ENCODE peak calls at places on chromosomes 16 and 17, in six cellular contexts. F, K, Z, Y, C and T are unnamed samples. For H3K36me3, the result is how much of the 10 kb centered on the place peaks cover.

GRCh38 chr16:87846705-87847466 is 22.4 kb downstream of the SLC7A5 start:
- DNase-seq in Z (no peak), Y (no peak), K (no peak), C (no peak), F (no peak), T (no peak)

GRCh38 chr16:50520451-50521245 is 27.5 kb upstream of the NKD1 start:
- DNase-seq in C (no peak), Z (no peak), K (no peak), Y (no peak), F (no peak), T (no peak)

GRCh38 chr16:58426095-58426494 is 33.8 kb downstream of the GINS3 start:
- DNase-seq in K (no peak), Z (no peak), F (peak), Y (no peak), C (no peak), T (no peak)

GRCh38 chr17:18101828-18102227 is 6.7 kb upstream of the MYO15A start:
- DNase-seq in F (no peak), Z (no peak), C (no peak), K (no peak), Y (no peak), T (no peak)

GRCh38 chr17:1089915-1090314 is 89.9 kb downstream of the ABR start:
- DNase-seq in Z (no peak), F (no peak), K (no peak), Y (no peak), C (no peak), T (no peak)

GRCh38 chr17:50218771-50219315 is 17.4 kb upstream of the COL1A1 start:
- DNase-seq in Y (peak), K (no peak), C (no peak), F (no peak), Z (no peak), T (no peak)

GRCh38 chr16:49548571-49548970 is 175.0 kb downstream of the C16orf78 start:
- DNase-seq in C (no peak), F (no peak), Y (no peak), Z (no peak), K (no peak), T (no peak)

GRCh38 chr17:17675925-17676534 is 5.2 kb upstream of the RAI1 start:
- DNase-seq in C (no peak), K (no peak), Y (peak), F (no peak), Z (no peak), T (no peak)

GRCh38 chr16:83205896-83206295 is 579.1 kb downstream of the CDH13 start:
- DNase-seq in K (no peak), C (no peak), Z (no peak), Y (no peak), F (no peak), T (no peak)

GRCh38 chr17:17819561-17819995 is 17.2 kb downstream of the SREBF1 start:
- DNase-seq in Z (no peak), C (peak), K (peak), F (peak), Y (no peak), T (no peak)

GRCh38 chr16:88966986-88967799 is 9.8 kb downstream of the CBFA2T3 start:
- DNase-seq in Z (no peak), Y (no peak), C (no peak), K (no peak), F (no peak), T (no peak)

GRCh38 chr16:27470567-27471431 is 68.8 kb downstream of the IL21R start:
- DNase-seq in Y (no peak), K (no peak), Z (no peak), C (peak), F (no peak), T (no peak)

GRCh38 chr16:79598341-79599181 is 2.0 kb downstream of the MAF start:
- DNase-seq in Z (peak), F (no peak), K (peak), C (no peak), Y (no peak), T (peak)

GRCh38 chr17:72392056-72393010 is 271.5 kb downstream of the SOX9 start:
- DNase-seq in C (no peak), Z (no peak), Y (no peak), K (no peak), F (peak), T (no peak)

GRCh38 chr16:88760424-88761142 is 24.4 kb downstream of the PIEZO1 start:
- DNase-seq in C (no peak), Y (no peak), Z (no peak), F (no peak), K (peak), T (no peak)

GRCh38 chr17:46986401-46986800 is 7.3 kb upstream of the RPRML start:
- DNase-seq in Y (no peak), C (no peak), K (no peak), Z (no peak), F (no peak), T (no peak)

GRCh38 chr17:76153202-76153601 is 12.2 kb upstream of the FOXJ1 start:
- DNase-seq in C (no peak), Z (no peak), F (no peak), Y (no peak), K (no peak), T (no peak)

GRCh38 chr17:4006165-4006589 is 41.9 kb upstream of the ATP2A3 start:
- DNase-seq in K (no peak), C (no peak), Z (no peak), F (no peak), Y (no peak), T (no peak)

GRCh38 chr16:81539009-81539820 is 94.6 kb downstream of the CMIP start:
- DNase-seq in C (no peak), F (no peak), Y (no peak), K (peak), Z (no peak), T (no peak)

GRCh38 chr17:42781639-42782401 is 1.4 kb downstream of the WNK4 start:
- DNase-seq in Y (no peak), K (peak), Z (no peak), F (no peak), C (no peak), T (no peak)

GRCh38 chr17:42780816-42781638 is 617 bp downstream of the WNK4 start:
- DNase-seq in F (no peak), Y (no peak), Z (no peak), C (peak), K (no peak), T (no peak)

GRCh38 chr17:42779304-42779941 is 987 bp upstream of the WNK4 start:
- DNase-seq in Z (no peak), F (no peak), Y (no peak), K (no peak), C (peak), T (no peak)

GRCh38 chr17:42778570-42778969 is 1.8 kb upstream of the WNK4 start:
- DNase-seq in F (no peak), Z (no peak), C (peak), K (no peak), Y (no peak), T (no peak)

DNA sequence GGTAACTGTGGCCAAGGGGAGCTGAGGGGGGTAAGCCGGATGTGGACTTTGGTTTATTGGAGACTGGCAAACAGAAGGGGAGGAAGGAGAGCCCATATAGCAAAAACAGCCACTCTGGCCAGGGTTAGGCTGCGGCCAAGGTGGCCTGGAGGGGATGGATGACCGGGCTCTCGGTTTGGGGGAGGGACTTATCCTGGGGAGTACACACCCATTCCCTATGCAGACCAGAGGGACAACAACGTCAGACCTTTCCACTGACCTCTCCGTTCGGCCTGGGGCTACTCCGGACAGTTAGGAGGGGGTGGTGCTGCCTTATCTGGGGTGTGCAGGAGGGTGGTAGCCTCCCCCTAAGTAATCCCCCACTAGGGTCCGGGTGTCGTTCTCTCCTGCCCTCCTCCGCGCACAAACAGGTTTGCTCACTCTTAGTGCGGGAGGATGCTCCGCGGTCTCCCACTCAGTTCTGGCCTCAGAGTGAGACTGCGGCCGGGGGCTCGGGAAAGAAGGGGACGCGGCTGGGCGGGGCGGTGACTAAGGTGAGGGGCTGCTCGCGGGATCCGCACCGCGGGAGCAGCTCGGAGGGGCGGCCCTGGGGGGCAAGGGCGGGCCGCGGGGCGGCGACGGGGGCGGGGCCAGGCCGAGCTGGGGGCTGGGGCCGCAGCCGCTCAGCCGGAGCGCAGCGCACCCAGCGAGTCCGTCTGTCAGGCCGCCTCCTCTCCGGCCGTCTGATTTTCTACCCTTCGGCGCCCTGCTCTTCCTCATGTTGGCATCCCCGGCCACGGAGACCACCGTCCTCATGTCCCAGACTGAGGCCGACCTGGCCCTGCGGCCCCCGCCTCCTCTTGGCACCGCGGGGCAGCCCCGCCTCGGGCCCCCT is at the start of gene WNK4:
- DNase-seq in C (peak), Y (no peak), K (peak), Z (no peak), F (no peak), T (no peak)
- H3K9ac ChIP-seq in C (peak), Y (no peak), K (peak), Z (peak), F (no peak), T (peak)

GRCh38 chr17:57017625-57018024 is 39.7 kb downstream of the SCPEP1 start:
- DNase-seq in Y (no peak), Z (no peak), F (no peak), K (no peak), C (no peak), T (no peak)

GRCh38 chr17:57020208-57020607 is 42.3 kb downstream of the SCPEP1 start:
- DNase-seq in Y (no peak), Z (no peak), C (peak), F (no peak), K (no peak), T (no peak)

GRCh38 chr17:57021226-57021940 is 43.5 kb downstream of the SCPEP1 start:
- DNase-seq in K (no peak), F (no peak), C (no peak), Y (no peak), Z (no peak), T (no peak)

GRCh38 chr17:57016066-57016763 is 38.3 kb downstream of the SCPEP1 start:
- DNase-seq in C (no peak), Y (no peak), F (no peak), K (no peak), Z (peak), T (peak)

GRCh38 chr17:57016764-57017116 is 38.8 kb downstream of the SCPEP1 start:
- DNase-seq in F (no peak), Y (no peak), K (no peak), Z (no peak), C (no peak), T (no peak)
- TF ChIP-seq YY1 in F (no peak), Y (no peak), K (no peak), Z (no peak), C (no peak), T (no peak)

GRCh38 chr16:22329199-22329695 is 32.0 kb downstream of the POLR3E start:
- DNase-seq in C (no peak), Y (no peak), Z (no peak), K (no peak), F (no peak), T (no peak)
- H3K36me3 ChIP-seq in C (half or more), Y (under half), Z (under half), K (half or more), F (under half), T (half or more)

GRCh38 chr17:45168991-45169752 is 7.5 kb downstream of the HEXIM2 start:
- DNase-seq in F (no peak), K (no peak), Z (no peak), Y (no peak), C (no peak), T (no peak)

GRCh38 chr17:45171338-45172231 is 9.9 kb downstream of the HEXIM2 start:
- DNase-seq in Y (no peak), K (no peak), Z (no peak), F (no peak), C (no peak), T (no peak)

GRCh38 chr17:45172232-45172540 is 10.5 kb downstream of the HEXIM2 start:
- DNase-seq in C (no peak), K (no peak), F (no peak), Z (no peak), Y (no peak), T (no peak)

GRCh38 chr17:45170976-45171337 is 9.3 kb downstream of the HEXIM2 start:
- DNase-seq in C (no peak), K (peak), F (no peak), Y (peak), Z (no peak), T (no peak)

DNA sequence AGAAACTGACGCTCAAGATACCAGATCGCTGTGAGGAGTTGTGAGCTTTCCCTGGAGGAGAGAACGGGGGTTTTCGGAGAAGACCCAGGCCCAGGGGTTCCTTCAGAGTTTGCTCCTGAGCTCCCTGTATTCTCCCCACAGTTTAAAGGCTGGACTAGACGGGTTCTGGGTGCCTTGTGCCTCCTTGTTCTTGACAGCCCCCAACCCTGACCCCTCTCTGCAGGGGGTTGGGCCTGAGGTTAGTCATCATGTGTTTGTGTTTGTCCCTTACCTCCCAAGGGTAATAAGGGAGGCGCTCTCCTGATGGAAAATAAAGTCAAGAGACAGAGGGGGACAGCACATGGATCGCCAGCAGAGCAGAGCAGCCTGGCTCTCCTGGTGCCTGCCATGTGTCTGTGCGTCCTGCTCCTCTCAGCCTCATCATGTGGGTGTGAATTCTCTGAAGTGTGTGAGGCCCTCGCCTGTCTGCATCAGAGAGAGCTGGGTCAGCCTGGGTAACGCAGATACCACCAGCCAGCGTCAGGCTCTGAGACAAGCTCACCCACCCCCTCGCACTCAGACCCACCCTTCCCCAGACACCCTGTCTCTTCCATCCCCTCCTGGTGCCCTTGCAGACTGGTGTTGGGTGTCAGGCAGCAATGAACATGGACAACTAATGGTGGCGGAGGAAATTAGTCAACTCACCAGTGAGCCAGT is 8.8 kb downstream of the HEXIM2 start:
- DNase-seq in K (no peak), Z (no peak), C (no peak), Y (no peak), F (no peak), T (no peak)
- H3K9ac ChIP-seq in K (peak), Z (no peak), C (no peak), Y (peak), F (no peak), T (peak)

GRCh38 chr17:38885044-38885727 is 15.3 kb downstream of the LASP1 start:
- DNase-seq in C (no peak), K (no peak), Y (no peak), Z (no peak), F (no peak), T (no peak)

GRCh38 chr17:38886643-38887010 is 16.8 kb downstream of the LASP1 start:
- DNase-seq in Y (no peak), K (no peak), F (no peak), C (no peak), Z (no peak), T (no peak)

GRCh38 chr17:38883592-38884526 is 14.0 kb downstream of the LASP1 start:
- DNase-seq in Z (no peak), F (no peak), Y (no peak), C (no peak), K (no peak), T (no peak)

GRCh38 chr17:38888842-38889241 is 19.0 kb downstream of the LASP1 start:
- DNase-seq in F (no peak), Y (no peak), Z (no peak), K (no peak), C (no peak), T (no peak)

GRCh38 chr17:38885728-38886642 is 16.1 kb downstream of the LASP1 start:
- DNase-seq in K (peak), F (no peak), Z (no peak), C (no peak), Y (no peak), T (no peak)
- TF ChIP-seq YY1 in K (no peak), F (no peak), Z (no peak), C (no peak), Y (no peak), T (no peak)

GRCh38 chr16:84751947-84752346 is 52.1 kb downstream of the USP10 start:
- DNase-seq in K (no peak), C (no peak), Z (no peak), F (peak), Y (no peak), T (no peak)
- H3K36me3 ChIP-seq in K (under half), C (half or more), Z (under half), F (under half), Y (under half), T (under half)

GRCh38 chr17:56833812-56834379 is at the start of the genes C17orf67 and DGKE:
- DNase-seq in Z (peak), F (peak), C (peak), K (peak), Y (peak), T (peak)

GRCh38 chr17:56832446-56832845 is 1.3 kb downstream of the C17orf67 start:
- DNase-seq in C (peak), K (no peak), Z (no peak), F (no peak), Y (no peak), T (no peak)

GRCh38 chr17:56831364-56832095 is 2.2 kb downstream of the C17orf67 start:
- DNase-seq in F (no peak), Z (no peak), Y (no peak), K (no peak), C (no peak), T (no peak)

GRCh38 chr17:56834380-56835258 is 668 bp downstream of the DGKE start:
- DNase-seq in Z (peak), C (peak), F (peak), Y (no peak), K (peak), T (no peak)

DNA sequence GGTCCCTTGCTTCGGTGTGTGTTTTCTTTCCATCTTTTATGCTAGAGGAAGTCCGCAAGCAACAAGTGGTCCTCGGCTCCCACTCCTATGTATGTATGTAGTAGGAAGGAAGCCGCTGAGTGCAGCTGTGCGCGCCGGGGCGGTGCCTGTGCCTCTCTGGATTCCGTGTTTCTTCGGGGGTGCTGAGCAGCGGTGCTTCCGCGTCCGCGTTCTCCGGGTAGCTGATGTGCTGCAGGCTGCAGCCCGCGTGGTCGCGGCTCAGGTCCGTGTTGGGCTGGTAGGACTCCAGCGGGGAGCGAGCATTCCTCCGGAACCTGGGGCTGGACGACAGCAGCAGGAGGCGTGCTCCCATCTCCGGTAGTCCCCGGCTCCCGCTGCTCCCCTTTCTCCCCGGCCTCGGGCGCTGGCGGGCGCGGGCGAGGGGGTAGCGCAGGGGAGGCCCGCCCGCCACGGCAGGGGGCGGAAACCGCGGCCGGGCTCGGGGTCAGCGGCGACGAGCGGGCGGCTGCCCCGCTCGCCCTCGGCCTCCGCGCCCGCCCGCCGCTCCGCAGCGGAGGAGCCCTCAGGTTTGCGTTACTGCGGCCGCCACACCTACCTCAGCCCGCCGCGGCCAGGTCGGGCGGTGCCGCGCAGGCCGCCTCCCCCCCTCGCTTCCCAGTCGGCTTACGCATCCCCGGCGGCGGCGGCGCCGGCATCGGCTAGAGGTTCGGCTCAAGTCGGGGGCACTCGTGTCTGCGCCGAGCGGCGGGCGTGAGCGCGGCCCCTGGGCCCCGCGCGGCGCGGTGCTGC is 503 bp downstream of the C17orf67 start:
- DNase-seq in K (peak), F (peak), Z (peak), Y (peak), C (peak), T (peak)
- H3K9ac ChIP-seq in K (peak), F (peak), Z (peak), Y (peak), C (peak), T (peak)

GRCh38 chr16:85083051-85083639 is 29.1 kb downstream of the CIBAR2 start:
- DNase-seq in F (no peak), C (no peak), K (no peak), Y (no peak), Z (peak), T (peak)

GRCh38 chr16:85086347-85087291 is 25.7 kb downstream of the CIBAR2 start:
- DNase-seq in F (no peak), Y (peak), Z (peak), K (peak), C (peak), T (peak)

GRCh38 chr16:85082553-85083050 is 29.7 kb downstream of the CIBAR2 start:
- DNase-seq in F (no peak), Z (no peak), C (no peak), Y (no peak), K (no peak), T (peak)

GRCh38 chr16:85085721-85086120 is 26.6 kb downstream of the CIBAR2 start:
- DNase-seq in C (no peak), K (no peak), Z (no peak), F (no peak), Y (no peak), T (no peak)

DNA sequence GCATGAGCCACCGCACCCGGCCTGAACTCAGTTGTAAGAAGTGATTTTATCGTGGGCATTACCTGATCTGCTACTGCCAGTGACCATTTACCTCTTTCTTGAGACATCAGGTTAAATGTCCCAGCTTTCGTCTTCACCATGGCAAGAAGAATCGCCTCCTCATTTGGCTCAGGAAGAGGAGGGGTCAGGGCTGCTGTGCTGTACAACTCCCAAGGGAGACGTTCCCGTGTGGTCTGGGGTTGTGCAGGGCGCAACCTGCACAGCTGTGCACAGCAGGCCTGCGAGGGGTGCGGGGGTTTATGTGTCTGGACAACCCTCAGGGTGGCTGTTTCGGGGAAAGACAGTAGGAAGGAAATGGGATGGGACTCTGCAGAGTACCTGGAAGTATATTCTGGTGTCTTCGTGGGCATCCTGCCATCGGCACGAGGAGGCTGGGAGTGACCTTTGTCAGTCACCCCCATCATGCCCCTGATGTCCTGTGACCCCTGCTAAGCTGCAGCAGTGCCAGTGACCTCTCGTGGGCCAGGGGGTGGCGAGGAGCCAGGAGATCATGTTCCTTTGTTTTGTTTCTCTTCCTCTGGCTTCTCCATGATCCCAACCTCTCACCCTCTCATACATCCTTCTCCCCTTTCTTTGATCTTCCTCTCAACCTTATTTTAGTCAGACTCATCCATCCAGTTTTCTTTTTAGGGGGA is 27.3 kb downstream of the CIBAR2 start:
- DNase-seq in F (no peak), K (no peak), Y (no peak), Z (no peak), C (no peak), T (no peak)
- TF ChIP-seq YY1 in F (no peak), K (no peak), Y (no peak), Z (no peak), C (no peak), T (no peak)